ENCODE peak calls at places on chromosomes 4 and X, in five cellular contexts. A is breast epithelium; Q is stimulated activated CD4-positive, alpha-beta T cell treated with anti-CD3 and anti-CD28 coated beads, Interleukin-4, amount 100 ng/mL, for 24 hours; Y is tibial artery; K is hepatic stellate cell. X is an unnamed sample.

GRCh38 chr4:178080312-178080711 is 638.1 kb upstream of the AGA start:
- DNase-seq in Y (no peak), Q (no peak), K (no peak), A (no peak), X (no peak)

GRCh38 chr4:38385286-38386010 is 278.6 kb upstream of the KLF3 start:
- DNase-seq in A (no peak), Y (no peak), K (no peak), Q (no peak), X (no peak)

GRCh38 chr4:185244763-185245162 is 35.4 kb downstream of the SNX25 start:
- DNase-seq in Y (no peak), Q (no peak), A (no peak), K (no peak), X (no peak)

GRCh38 chr4:136484996-136485395 is 1047.3 kb downstream of the PCDH18 start:
- DNase-seq in Q (no peak), K (no peak), A (no peak), Y (no peak), X (no peak)

GRCh38 chr4:67087897-67088296 is 457.4 kb downstream of the CENPC start:
- DNase-seq in A (no peak), Q (peak), K (no peak), Y (peak), X (no peak)

GRCh38 chr4:41748074-41748787 is at the start of gene PHOX2B:
- DNase-seq in A (no peak), Y (no peak), K (no peak), Q (no peak), X (no peak)

GRCh38 chrX:55490121-55490520 is 473 bp upstream of the USP51 start:
- DNase-seq in Q (no peak), A (no peak), Y (no peak), K (no peak), X (no peak)

GRCh38 chr4:110442309-110442708 is 33.6 kb upstream of the ENPEP start:
- DNase-seq in K (no peak), Y (no peak), A (no peak), Q (peak), X (no peak)

GRCh38 chr4:78325244-78326187 is 226.1 kb upstream of the ANXA3 start:
- DNase-seq in Y (no peak), Q (no peak), K (no peak), A (no peak), X (no peak)

GRCh38 chr4:4734425-4734824 is 125.0 kb upstream of the MSX1 start:
- DNase-seq in A (no peak), Y (no peak), K (no peak), Q (no peak), X (no peak)

GRCh38 chrX:96436105-96436504 is 248.5 kb upstream of the DIAPH2 start:
- DNase-seq in K (peak), Y (no peak), A (no peak), Q (no peak), X (no peak)

GRCh38 chr4:77172336-77172735 is 15.3 kb downstream of the CCNG2 start:
- DNase-seq in Q (no peak), Y (no peak), K (peak), A (no peak), X (no peak)

GRCh38 chr4:2102045-2102883 is 43.1 kb downstream of the NAT8L start:
- DNase-seq in K (no peak), Q (no peak), Y (no peak), A (no peak), X (no peak)